ENCODE peak calls at places on chromosomes 3 and 15, in six cellular contexts. V, Z, M, L, P and G are unnamed samples.

GRCh38 chr15:27730878-27731277 is 368.2 kb downstream of the OCA2 start:
- DNase-seq in V (no peak), Z (no peak), M (no peak), L (no peak), P (no peak), G (no peak)

GRCh38 chr15:77037475-77038209 is 33.3 kb downstream of the TSPAN3 start:
- DNase-seq in V (no peak), Z (no peak), M (peak; percentile 6), L (no peak), P (no peak), G (no peak)

GRCh38 chr3:170802164-170803151 is 67.5 kb downstream of the RPL22L1 start:
- DNase-seq in V (no peak), Z (no peak), M (no peak), L (no peak), P (peak; percentile 95), G (no peak)

GRCh38 chr15:50881121-50882048 is 27.1 kb upstream of the AP4E1 start:
- DNase-seq in V (no peak), Z (no peak), M (no peak), L (no peak), P (no peak), G (no peak)

GRCh38 chr3:66582721-66583141 is 81.9 kb upstream of the LRIG1 start:
- DNase-seq in V (no peak), Z (peak; percentile 16), M (no peak), L (no peak), P (no peak), G (peak; percentile 13)

GRCh38 chr3:186413615-186414415 is 51.8 kb upstream of the DGKG start:
- DNase-seq in V (peak; percentile 86), Z (no peak), M (peak; percentile 29), L (peak; percentile 28), P (no peak), G (no peak)

GRCh38 chr3:184600685-184601377 is 39.2 kb downstream of the EPHB3 start:
- DNase-seq in V (no peak), Z (no peak), M (no peak), L (no peak), P (no peak), G (no peak)

GRCh38 chr3:48187579-48188265 is 495 bp downstream of the CDC25A start:
- DNase-seq in V (peak; percentile 88), Z (peak; percentile 7), M (peak; percentile 50), L (peak; percentile 44), P (no peak), G (no peak)

GRCh38 chr3:117752984-117753717 is 1043.6 kb downstream of the TUSC7 start:
- DNase-seq in V (no peak), Z (no peak), M (no peak), L (no peak), P (peak; percentile 55), G (no peak)

GRCh38 chr3:45055032-45055410 is 28.9 kb downstream of the CLEC3B start:
- DNase-seq in V (no peak), Z (no peak), M (no peak), L (no peak), P (peak; percentile 59), G (no peak)

GRCh38 chr3:133542871-133543270 is 30.6 kb upstream of the CDV3 start:
- DNase-seq in V (no peak), Z (no peak), M (no peak), L (no peak), P (no peak), G (no peak)

GRCh38 chr3:30516238-30516637 is 90.2 kb upstream of the TGFBR2 start:
- DNase-seq in V (no peak), Z (no peak), M (no peak), L (no peak), P (no peak), G (no peak)

GRCh38 chr3:108552267-108553159 is 36.7 kb downstream of the CIP2A start:
- DNase-seq in V (peak; percentile 63), Z (no peak), M (no peak), L (peak; percentile 21), P (peak; percentile 4), G (peak; percentile 50)

GRCh38 chr3:14225421-14225820 is 46.8 kb downstream of the LSM3 start:
- DNase-seq in V (no peak), Z (no peak), M (no peak), L (no peak), P (no peak), G (no peak)

GRCh38 chr3:17672506-17672905 is 69.9 kb downstream of the TBC1D5 start:
- DNase-seq in V (no peak), Z (no peak), M (no peak), L (no peak), P (no peak), G (no peak)

GRCh38 chr3:72629191-72629611 is 219.0 kb downstream of the SHQ1 start:
- DNase-seq in V (no peak), Z (no peak), M (no peak), L (no peak), P (no peak), G (peak; percentile 72)

GRCh38 chr15:59115047-59115446 is 10.1 kb downstream of the CCNB2 start:
- DNase-seq in V (no peak), Z (no peak), M (no peak), L (no peak), P (no peak), G (no peak)

GRCh38 chr3:109059289-109059688 is 58.6 kb downstream of the MORC1 start:
- DNase-seq in V (no peak), Z (no peak), M (no peak), L (no peak), P (no peak), G (no peak)

GRCh38 chr15:41849204-41849603 is 10.6 kb downstream of the PLA2G4B start:
- DNase-seq in V (no peak), Z (no peak), M (no peak), L (no peak), P (no peak), G (no peak)

GRCh38 chr15:69061414-69061842 is 46.9 kb downstream of the NOX5 start:
- DNase-seq in V (no peak), Z (no peak), M (no peak), L (no peak), P (no peak), G (no peak)

GRCh38 chr3:36904641-36905040 is 40.2 kb downstream of the TRANK1 start:
- DNase-seq in V (peak; percentile 49), Z (no peak), M (peak; percentile 25), L (no peak), P (no peak), G (no peak)

GRCh38 chr15:25422021-25422420 is 16.8 kb downstream of the UBE3A start:
- DNase-seq in V (no peak), Z (no peak), M (no peak), L (no peak), P (no peak), G (no peak)
- H3K9me3 ChIP-seq in V (no peaks in the 10 kb centered on the region), Z (no peaks in the 10 kb centered on the region), M (no peaks in the 10 kb centered on the region), L (no peaks in the 10 kb centered on the region), P (peaks cover 3% of the 10 kb centered on the region), G (peaks cover 15% of the 10 kb centered on the region)

DNA sequence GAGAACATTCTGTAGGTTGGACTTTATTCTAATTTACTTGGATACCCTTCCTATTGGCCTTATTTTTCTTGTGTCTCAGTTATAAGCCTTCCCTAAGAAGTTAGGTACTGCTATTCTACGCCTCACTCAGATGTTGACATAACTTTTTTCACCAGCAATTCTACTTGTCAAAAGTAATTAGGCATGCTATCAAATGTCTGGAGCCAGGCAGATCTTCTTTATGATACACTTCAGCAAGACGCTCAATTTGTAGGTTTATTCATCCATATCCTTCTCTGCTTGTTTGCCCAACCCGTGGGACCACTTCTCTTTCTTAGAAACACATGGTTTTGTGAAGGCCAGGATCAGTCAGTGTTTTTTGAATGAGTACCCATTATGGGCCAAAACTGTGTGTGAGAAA is 36.2 kb upstream of the COL8A1 start:
- DNase-seq in V (no peak), Z (no peak), M (no peak), L (no peak), P (no peak), G (no peak)
- H3K9me3 ChIP-seq in V (no peaks in the 10 kb centered on the region), Z (no peaks in the 10 kb centered on the region), M (no peaks in the 10 kb centered on the region), L (no peaks in the 10 kb centered on the region), P (no peaks in the 10 kb centered on the region), G (no peaks in the 10 kb centered on the region)

GRCh38 chr15:56124391-56124790 is 119.3 kb downstream of the RFX7 start:
- DNase-seq in V (no peak), Z (no peak), M (no peak), L (no peak), P (no peak), G (no peak)
- H3K9me3 ChIP-seq in V (peaks cover 5% of the 10 kb centered on the region), Z (peaks cover 23% of the 10 kb centered on the region), M (peaks cover 8% of the 10 kb centered on the region), L (peaks cover 24% of the 10 kb centered on the region), P (peaks cover 7% of the 10 kb centered on the region), G (peaks cover 21% of the 10 kb centered on the region)

GRCh38 chr3:123854905-123855304 is 29.2 kb downstream of the MYLK start:
- DNase-seq in V (no peak), Z (no peak), M (no peak), L (no peak), P (no peak), G (no peak)
- H3K9me3 ChIP-seq in V (no peaks in the 10 kb centered on the region), Z (no peaks in the 10 kb centered on the region), M (no peaks in the 10 kb centered on the region), L (no peaks in the 10 kb centered on the region), P (peaks cover 7% of the 10 kb centered on the region), G (no peaks in the 10 kb centered on the region)

GRCh38 chr15:74724570-74725240 is 623 bp downstream of the CYP1A1 start:
- DNase-seq in V (no peak), Z (no peak), M (no peak), L (no peak), P (no peak), G (no peak)

GRCh38 chr15:74723187-74723586 is 2.1 kb downstream of the CYP1A1 start:
- DNase-seq in V (no peak), Z (no peak), M (no peak), L (no peak), P (no peak), G (no peak)

GRCh38 chr15:74722591-74722990 is 2.7 kb downstream of the CYP1A1 start:
- DNase-seq in V (no peak), Z (no peak), M (no peak), L (no peak), P (no peak), G (no peak)

GRCh38 chr15:74725241-74725774 is at the start of gene CYP1A1:
- DNase-seq in V (peak; percentile 44), Z (peak; percentile 31), M (no peak), L (no peak), P (no peak), G (no peak)

DNA sequence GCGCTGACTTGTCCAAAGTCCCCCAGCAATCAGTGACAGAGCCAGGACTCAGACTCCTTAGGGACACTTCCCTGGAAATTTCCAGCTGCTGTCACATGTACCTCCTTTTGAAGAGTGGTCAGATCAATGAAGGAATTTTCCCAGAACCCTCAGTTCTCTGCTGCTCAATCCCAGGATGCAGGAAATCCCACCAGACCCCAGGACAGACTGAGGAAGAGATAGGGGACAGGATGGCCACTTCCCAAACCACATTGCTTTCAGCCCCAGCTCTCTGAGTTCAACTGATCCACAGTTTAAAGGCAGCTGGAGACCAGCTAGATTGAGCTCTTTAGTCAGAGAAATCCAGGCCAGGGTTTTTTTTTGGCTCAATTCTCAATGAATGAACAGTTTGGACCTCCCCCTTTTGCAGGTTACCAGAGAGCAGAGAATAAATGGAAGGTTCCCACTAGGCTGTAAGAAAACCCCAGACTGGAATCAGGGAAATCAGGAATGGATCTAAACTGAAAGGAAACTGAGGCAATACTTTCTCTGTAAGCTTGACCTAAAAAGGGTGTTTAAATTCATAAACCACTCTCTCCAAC is 1.5 kb downstream of the CYP1A1 start:
- DNase-seq in V (peak; percentile 78), Z (no peak), M (no peak), L (peak; percentile 19), P (no peak), G (no peak)
- H3K9me3 ChIP-seq in V (no peaks in the 10 kb centered on the region), Z (no peaks in the 10 kb centered on the region), M (no peaks in the 10 kb centered on the region), L (no peaks in the 10 kb centered on the region), P (peaks cover 4% of the 10 kb centered on the region), G (no peaks in the 10 kb centered on the region)